ENCODE peak calls at places on chromosome 13, in nine cellular contexts. S is WTC11, R is neural progenitor cell, T is cardiac muscle cell, V is fibroblast of pulmonary artery, K is progenitor cell of endocrine pancreas, H is Calu3, N is dorsolateral prefrontal cortex, M is activated B cell treated with CpG ODN at 0.5 μM for 24 hours. O is an unnamed sample.

GRCh38 chr13:34587586-34587985 is 354.5 kb upstream of the NBEA start:
- DNase-seq in S (no peak), R (no peak), T (peak; percentile 35), V (no peak), K (no peak), H (no peak), N (no peak), M (no peak), O (no peak)

GRCh38 chr13:113656015-113656588 is 1.9 kb downstream of the ATP4B start:
- DNase-seq in S (peak; percentile 6), R (no peak), T (no peak), V (no peak), K (no peak), H (no peak), N (peak; percentile 17), M (peak; percentile 10), O (peak; percentile 20)

GRCh38 chr13:45861352-45861751 is 9.8 kb upstream of the SIAH3 start:
- DNase-seq in S (no peak), R (no peak), T (no peak), V (peak; percentile 8), K (no peak), H (no peak), N (no peak), M (no peak), O (no peak)

GRCh38 chr13:75153834-75154233 is 328.1 kb downstream of the TBC1D4 start:
- DNase-seq in S (no peak), R (no peak), T (peak; percentile 85), V (peak; percentile 71), K (no peak), H (no peak), N (no peak), M (no peak), O (no peak)

GRCh38 chr13:24119593-24120508 is 40.7 kb upstream of the SPATA13 start:
- DNase-seq in S (no peak), R (peak; percentile 39), T (peak; percentile 82), V (peak; percentile 69), K (no peak), H (no peak), N (no peak), M (no peak), O (no peak)

GRCh38 chr13:45200701-45201230 is at the start of gene KCTD4:
- DNase-seq in S (no peak), R (no peak), T (peak; percentile 11), V (peak; percentile 36), K (no peak), H (no peak), N (no peak), M (no peak), O (no peak)

GRCh38 chr13:107203146-107203847 is 635.4 kb upstream of the ARGLU1 start:
- DNase-seq in S (peak; percentile 43), R (peak; percentile 73), T (peak; percentile 59), V (peak; percentile 56), K (no peak), H (peak; percentile 1), N (no peak), M (no peak), O (no peak)

GRCh38 chr13:29465741-29466293 is 129.7 kb downstream of the SLC7A1 start:
- DNase-seq in S (no peak), R (no peak), T (peak; percentile 73), V (peak; percentile 68), K (no peak), H (peak; percentile 42), N (no peak), M (no peak), O (no peak)

GRCh38 chr13:20553309-20553708 is 13.6 kb upstream of the IFT88 start:
- DNase-seq in S (no peak), R (no peak), T (no peak), V (no peak), K (no peak), H (no peak), N (peak; percentile 83), M (no peak), O (no peak)

GRCh38 chr13:94239135-94239534 is 240.3 kb downstream of the DCT start:
- DNase-seq in S (no peak), R (no peak), T (peak; percentile 63), V (peak; percentile 82), K (no peak), H (no peak), N (no peak), M (no peak), O (no peak)

GRCh38 chr13:39822437-39822836 is 167.0 kb downstream of the COG6 start:
- DNase-seq in S (no peak), R (no peak), T (no peak), V (no peak), K (no peak), H (no peak), N (no peak), M (no peak), O (no peak)

GRCh38 chr13:46551410-46552301 is 1.3 kb upstream of the LRCH1 start:
- DNase-seq in S (peak; percentile 82), R (peak; percentile 85), T (peak; percentile 78), V (peak; percentile 79), K (peak; percentile 51), H (peak; percentile 80), N (peak; percentile 63), M (peak; percentile 54), O (peak; percentile 82)

GRCh38 chr13:47813683-47814082 is 187.4 kb downstream of the SUCLA2 start:
- DNase-seq in S (no peak), R (no peak), T (no peak), V (no peak), K (no peak), H (no peak), N (no peak), M (no peak), O (no peak)

GRCh38 chr13:83780201-83780600 is 102.1 kb downstream of the SLITRK1 start:
- DNase-seq in S (peak; percentile 22), R (peak; percentile 39), T (peak; percentile 63), V (peak; percentile 63), K (no peak), H (no peak), N (no peak), M (no peak), O (no peak)

GRCh38 chr13:46687810-46688209 is 109.2 kb downstream of the ESD start:
- DNase-seq in S (no peak), R (no peak), T (peak; percentile 69), V (peak; percentile 56), K (no peak), H (peak; percentile 35), N (no peak), M (no peak), O (no peak)

GRCh38 chr13:51241720-51242119 is 19.5 kb downstream of the FAM124A start:
- DNase-seq in S (no peak), R (no peak), T (peak; percentile 90), V (peak; percentile 92), K (no peak), H (no peak), N (no peak), M (no peak), O (no peak)

GRCh38 chr13:79481685-79482052 is 714 bp downstream of the NDFIP2 start:
- DNase-seq in S (peak; percentile 21), R (no peak), T (no peak), V (no peak), K (no peak), H (peak; percentile 0), N (no peak), M (peak; percentile 15), O (no peak)

GRCh38 chr13:20924758-20925394 is 22.3 kb upstream of the XPO4 start:
- DNase-seq in S (peak; percentile 87), R (peak; percentile 91), T (peak; percentile 91), V (peak; percentile 91), K (peak; percentile 64), H (peak; percentile 68), N (peak; percentile 75), M (peak; percentile 24), O (peak; percentile 82)

GRCh38 chr13:20069956-20070355 is 90.9 kb downstream of the GJA3 start:
- DNase-seq in S (no peak), R (no peak), T (no peak), V (no peak), K (no peak), H (no peak), N (no peak), M (no peak), O (no peak)

GRCh38 chr13:41649659-41650058 is 192.3 kb downstream of the RGCC start:
- DNase-seq in S (peak; percentile 21), R (peak; percentile 46), T (peak; percentile 46), V (peak; percentile 50), K (no peak), H (no peak), N (no peak), M (no peak), O (no peak)
- TF ChIP-seq CTCF in S (no peak), R (peak; percentile 59), T (peak; percentile 40), V (peak; percentile 43), K (peak; percentile 51), H (no peak), N (peak; percentile 7), M (no peak), O (no peak)

GRCh38 chr13:60370343-60370742 is 26.7 kb upstream of the TDRD3 start:
- DNase-seq in S (no peak), R (no peak), T (no peak), V (no peak), K (no peak), H (no peak), N (no peak), M (no peak), O (no peak)

GRCh38 chr13:60363288-60363687 is 33.7 kb upstream of the TDRD3 start:
- DNase-seq in S (no peak), R (no peak), T (no peak), V (no peak), K (no peak), H (no peak), N (no peak), M (no peak), O (no peak)

GRCh38 chr13:60372141-60372540 is 24.9 kb upstream of the TDRD3 start:
- DNase-seq in S (no peak), R (no peak), T (no peak), V (no peak), K (no peak), H (no peak), N (no peak), M (no peak), O (no peak)

GRCh38 chr13:60369242-60369641 is 27.8 kb upstream of the TDRD3 start:
- DNase-seq in S (no peak), R (no peak), T (peak; percentile 12), V (peak; percentile 9), K (no peak), H (no peak), N (no peak), M (no peak), O (no peak)
- TF ChIP-seq CTCF in S (peak; percentile 13), R (peak; percentile 46), T (peak; percentile 30), V (peak; percentile 43), K (peak; percentile 50), H (no peak), N (peak; percentile 10), M (no peak), O (peak; percentile 60)

DNA sequence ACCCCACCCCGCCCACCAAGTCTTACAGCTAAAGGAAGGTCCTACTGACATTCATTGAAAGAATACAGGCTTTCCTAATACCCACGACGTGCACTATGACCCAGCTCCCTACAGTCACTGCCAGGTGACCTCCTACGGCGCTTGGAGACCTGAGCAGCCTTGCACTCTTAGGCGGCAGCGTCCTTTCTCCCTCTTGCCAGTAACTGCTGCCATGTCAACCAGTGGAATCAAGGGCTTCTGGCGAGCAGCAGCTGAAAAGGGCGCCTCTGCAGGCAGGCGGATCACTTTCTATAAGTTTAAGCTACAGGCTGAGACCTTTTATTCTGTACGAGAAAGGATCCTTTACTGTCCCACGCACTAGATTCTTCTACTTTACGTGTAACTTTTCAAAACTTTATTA is 2.0 kb downstream of the KCTD12 start:
- DNase-seq in S (peak; percentile 59), R (peak; percentile 49), T (peak; percentile 73), V (peak; percentile 70), K (no peak), H (peak; percentile 2), N (peak; percentile 30), M (no peak), O (no peak)
- TF ChIP-seq CTCF in S (no peak), R (peak; percentile 45), T (peak; percentile 68), V (peak; percentile 61), K (peak; percentile 43), H (no peak), N (no peak), M (no peak), O (no peak)

GRCh38 chr13:27619711-27620376 is 485 bp downstream of the LNX2 start:
- DNase-seq in S (no peak), R (no peak), T (peak; percentile 43), V (peak; percentile 39), K (no peak), H (peak; percentile 34), N (peak; percentile 31), M (no peak), O (no peak)
- TF ChIP-seq CTCF in S (no peak), R (no peak), T (peak; percentile 25), V (peak; percentile 16), K (no peak), H (peak; percentile 15), N (peak; percentile 15), M (no peak), O (no peak)

O was measured in mesothelial cell of epicardium.